ENCODE peak calls at places on chromosome 17, in four cellular contexts. One of them, this sample, is unnamed.

GRCh38 chr17:51135956-51136355 is 15.3 kb upstream of the SPAG9 start:
- DNase-seq in H1: no peak
- DNase-seq in HepG2: no peak
- DNase-seq in GM12878: no peak
- DNase-seq in this sample: no peak

GRCh38 chr17:37206299-37206698 is 169.5 kb upstream of the C17orf78 start:
- DNase-seq in H1: no peak
- DNase-seq in HepG2: no peak
- DNase-seq in GM12878: no peak
- DNase-seq in this sample: no peak

GRCh38 chr17:60645918-60646523 is 31.6 kb upstream of the BCAS3 start:
- DNase-seq in H1: no peak
- DNase-seq in HepG2: no peak
- DNase-seq in GM12878: no peak
- DNase-seq in this sample: no peak

GRCh38 chr17:72529386-72529785 is 408.6 kb downstream of the SOX9 start:
- DNase-seq in H1: no peak
- DNase-seq in HepG2: no peak
- DNase-seq in GM12878: no peak
- DNase-seq in this sample: no peak

GRCh38 chr17:42403150-42403549 is 14.9 kb upstream of the STAT3 start:
- DNase-seq in H1: no peak
- DNase-seq in HepG2: no peak
- DNase-seq in GM12878: no peak
- DNase-seq in this sample: no peak

GRCh38 chr17:75652934-75653549 is 13.9 kb downstream of the RECQL5 start:
- DNase-seq in H1: no peak
- DNase-seq in HepG2: peak
- DNase-seq in GM12878: no peak
- DNase-seq in this sample: no peak

GRCh38 chr17:283911-284675 is 68.5 kb downstream of the RPH3AL start:
- DNase-seq in H1: no peak
- DNase-seq in HepG2: no peak
- DNase-seq in GM12878: no peak
- DNase-seq in this sample: no peak

GRCh38 chr17:6070280-6070894 is at the start of gene WSCD1:
- DNase-seq in H1: no peak
- DNase-seq in HepG2: no peak
- DNase-seq in GM12878: no peak
- DNase-seq in this sample: no peak

GRCh38 chr17:66335797-66336196 is 33.4 kb downstream of the PRKCA start:
- DNase-seq in H1: no peak
- DNase-seq in HepG2: no peak
- DNase-seq in GM12878: no peak
- DNase-seq in this sample: no peak

GRCh38 chr17:66492500-66493123 is 190.2 kb downstream of the PRKCA start:
- DNase-seq in H1: no peak
- DNase-seq in HepG2: no peak
- DNase-seq in GM12878: no peak
- DNase-seq in this sample: no peak

GRCh38 chr17:41360291-41360995 is 9.2 kb downstream of the KRT33B start:
- DNase-seq in H1: no peak
- DNase-seq in HepG2: no peak
- DNase-seq in GM12878: no peak
- DNase-seq in this sample: no peak

GRCh38 chr17:12667299-12667958 is 1.7 kb downstream of the MYOCD start:
- DNase-seq in H1: peak
- DNase-seq in HepG2: peak
- DNase-seq in GM12878: no peak
- DNase-seq in this sample: peak

GRCh38 chr17:80779961-80780380 is 211.7 kb upstream of the CHMP6 start:
- DNase-seq in H1: no peak
- DNase-seq in HepG2: no peak
- DNase-seq in GM12878: no peak
- DNase-seq in this sample: no peak

GRCh38 chr17:22506861-22507260 is 814.5 kb downstream of the KCNJ18 start:
- DNase-seq in H1: no peak
- DNase-seq in HepG2: no peak
- DNase-seq in GM12878: no peak
- DNase-seq in this sample: no peak

GRCh38 chr17:13650096-13650675 is 48.5 kb upstream of the HS3ST3A1 start:
- DNase-seq in H1: no peak
- DNase-seq in HepG2: no peak
- DNase-seq in GM12878: no peak
- DNase-seq in this sample: no peak

GRCh38 chr17:11940904-11941303 is 56.4 kb downstream of the ZNF18 start:
- DNase-seq in H1: no peak
- DNase-seq in HepG2: no peak
- DNase-seq in GM12878: no peak
- DNase-seq in this sample: no peak

GRCh38 chr17:46056800-46057304 is 57.8 kb downstream of the STH start:
- DNase-seq in H1: no peak
- DNase-seq in HepG2: no peak
- DNase-seq in GM12878: no peak
- DNase-seq in this sample: no peak

GRCh38 chr17:20735796-20736195 is 156.3 kb downstream of the CDRT15L2 start:
- DNase-seq in H1: no peak
- DNase-seq in HepG2: no peak
- DNase-seq in GM12878: no peak
- DNase-seq in this sample: no peak

GRCh38 chr17:7841622-7842379 is 7.8 kb downstream of the KDM6B start:
- DNase-seq in H1: no peak
- DNase-seq in HepG2: peak
- DNase-seq in GM12878: no peak
- DNase-seq in this sample: peak

GRCh38 chr17:11601661-11602060 is 3.4 kb downstream of the DNAH9 start:
- DNase-seq in H1: no peak
- DNase-seq in HepG2: no peak
- DNase-seq in GM12878: no peak
- DNase-seq in this sample: no peak

GRCh38 chr17:46045639-46046038 is 46.6 kb downstream of the STH start:
- DNase-seq in H1: no peak
- DNase-seq in HepG2: peak
- DNase-seq in GM12878: no peak
- DNase-seq in this sample: no peak

GRCh38 chr17:58267347-58268324 is 13.1 kb downstream of the MPO start:
- DNase-seq in H1: no peak
- DNase-seq in HepG2: no peak
- DNase-seq in GM12878: no peak
- DNase-seq in this sample: no peak

GRCh38 chr17:43814026-43814425 is 18.9 kb downstream of the MPP3 start:
- DNase-seq in H1: no peak
- DNase-seq in HepG2: no peak
- DNase-seq in GM12878: no peak
- DNase-seq in this sample: no peak

GRCh38 chr17:75262112-75262606 is 480 bp downstream of the MRPS7 start:
- DNase-seq in H1: no peak
- DNase-seq in HepG2: peak
- DNase-seq in GM12878: no peak
- DNase-seq in this sample: no peak

GRCh38 chr17:35372846-35373531 is 432 bp downstream of the SLFN11 start:
- DNase-seq in H1: no peak
- DNase-seq in HepG2: no peak
- DNase-seq in GM12878: no peak
- DNase-seq in this sample: no peak
- TF ChIP-seq SUZ12 in H1: no peak
- TF ChIP-seq SUZ12 in HepG2: no peak
- TF ChIP-seq SUZ12 in GM12878: no peak
- TF ChIP-seq SUZ12 in this sample: peak

GRCh38 chr17:48603959-48604769 is 622 bp downstream of the HOXB6 start:
- DNase-seq in H1: no peak
- DNase-seq in HepG2: no peak
- DNase-seq in GM12878: no peak
- DNase-seq in this sample: no peak
- TF ChIP-seq YY1 in H1: no peak
- TF ChIP-seq YY1 in HepG2: no peak
- TF ChIP-seq YY1 in GM12878: no peak
- TF ChIP-seq YY1 in this sample: no peak

GRCh38 chr17:73595931-73596330 is 48.3 kb downstream of the SDK2 start:
- DNase-seq in H1: no peak
- DNase-seq in HepG2: no peak
- DNase-seq in GM12878: no peak
- DNase-seq in this sample: no peak
- TF ChIP-seq SUZ12 in H1: no peak
- TF ChIP-seq SUZ12 in HepG2: no peak
- TF ChIP-seq SUZ12 in GM12878: no peak
- TF ChIP-seq SUZ12 in this sample: no peak

GRCh38 chr17:70168044-70168978 is 1.0 kb upstream of the KCNJ2 start:
- DNase-seq in H1: peak
- DNase-seq in HepG2: no peak
- DNase-seq in GM12878: no peak
- DNase-seq in this sample: peak
- TF ChIP-seq YY1 in H1: no peak
- TF ChIP-seq YY1 in HepG2: no peak
- TF ChIP-seq YY1 in GM12878: no peak
- TF ChIP-seq YY1 in this sample: no peak